ENCODE peak calls at places on chromosomes 2 and 18, in eight cellular contexts. G is HCT116, D is upper lobe of left lung, B is K562, L is HepG2, T is heart left ventricle, M is IMR-90, A is right lobe of liver. X is an unnamed sample.

GRCh38 chr2:67311536-67311935 is 85.6 kb upstream of the ETAA1 start:
- ATAC-seq in L (no peak), D (no peak), M (peak; percentile 86), A (no peak), G (no peak), T (no peak), B (no peak), X (no peak)

GRCh38 chr2:23330214-23330613 is 54.8 kb upstream of the KLHL29 start:
- ATAC-seq in L (peak; percentile 68), D (no peak), A (peak; percentile 52), B (peak; percentile 91), M (peak; percentile 53), T (no peak), G (peak; percentile 68), X (no peak)

GRCh38 chr2:128196026-128196822 is 105.2 kb downstream of the UGGT1 start:
- ATAC-seq in T (peak; percentile 72), M (peak; percentile 97), A (peak; percentile 28), G (no peak), D (peak; percentile 72), B (no peak), L (peak; percentile 57), X (peak; percentile 39)

GRCh38 chr2:58056201-58056916 is 9.8 kb downstream of the VRK2 start:
- ATAC-seq in M (no peak), T (peak; percentile 86), D (no peak), L (no peak), A (no peak), B (peak; percentile 40), G (no peak), X (no peak)

GRCh38 chr2:197369946-197370325 is 59.4 kb upstream of the ANKRD44 start:
- ATAC-seq in T (no peak), L (no peak), D (no peak), M (no peak), G (no peak), B (no peak), A (no peak), X (no peak)

GRCh38 chr18:9926223-9926894 is 12.5 kb downstream of the VAPA start:
- ATAC-seq in M (no peak), B (peak; percentile 55), G (no peak), D (no peak), T (no peak), A (no peak), L (peak; percentile 45), X (no peak)

GRCh38 chr2:238585836-238586821 is 159.4 kb downstream of the ASB1 start:
- ATAC-seq in A (no peak), B (no peak), G (no peak), M (no peak), D (no peak), L (no peak), T (no peak), X (no peak)

GRCh38 chr18:13547347-13547746 is 179.0 kb downstream of the FAM210A start:
- ATAC-seq in M (no peak), G (no peak), L (no peak), D (no peak), B (no peak), T (no peak), A (no peak), X (no peak)

GRCh38 chr2:43033466-43034241 is 192.8 kb downstream of the ZFP36L2 start:
- ATAC-seq in A (no peak), M (no peak), G (no peak), D (no peak), B (no peak), T (no peak), L (no peak), X (no peak)

GRCh38 chr2:73050011-73050617 is 21.4 kb downstream of the SFXN5 start:
- ATAC-seq in G (no peak), B (no peak), T (no peak), M (no peak), A (peak; percentile 51), D (peak; percentile 37), L (peak; percentile 34), X (no peak)

GRCh38 chr2:196875414-196875813 is 51.1 kb downstream of the PGAP1 start:
- ATAC-seq in L (no peak), A (no peak), D (no peak), T (no peak), M (no peak), G (no peak), B (no peak), X (no peak)

GRCh38 chr2:2260691-2261268 is 70.3 kb downstream of the MYT1L start:
- ATAC-seq in M (no peak), G (no peak), D (no peak), L (no peak), B (no peak), T (no peak), A (no peak), X (no peak)

GRCh38 chr2:127632592-127633489 is 13.1 kb upstream of the GPR17 start:
- ATAC-seq in L (no peak), D (no peak), A (no peak), T (no peak), G (no peak), B (no peak), M (no peak), X (no peak)

GRCh38 chr2:11239718-11240462 is 84.6 kb downstream of the SLC66A3 start:
- ATAC-seq in A (peak; percentile 40), T (peak; percentile 49), L (peak; percentile 54), D (no peak), B (peak; percentile 53), G (peak; percentile 92), M (peak; percentile 56), X (no peak)

GRCh38 chr2:18312818-18313217 is 247.6 kb downstream of the RDH14 start:
- ATAC-seq in A (no peak), G (no peak), M (no peak), T (no peak), B (no peak), L (no peak), D (no peak), X (no peak)

GRCh38 chr2:226017534-226017933 is 618.0 kb downstream of the NYAP2 start:
- ATAC-seq in L (no peak), T (no peak), A (no peak), M (no peak), G (no peak), B (no peak), D (no peak), X (no peak)

GRCh38 chr18:62697636-62698035 is 17.7 kb upstream of the PHLPP1 start:
- ATAC-seq in B (no peak), G (no peak), M (no peak), A (peak; percentile 76), T (no peak), L (peak; percentile 91), D (no peak), X (no peak)

GRCh38 chr2:173448938-173449471 is 94.3 kb downstream of the CDCA7 start:
- ATAC-seq in A (peak; percentile 99), M (peak; percentile 97), L (peak; percentile 98), G (peak; percentile 94), D (peak; percentile 79), T (peak; percentile 92), B (peak; percentile 99), X (peak; percentile 79)

GRCh38 chr18:1541478-1541877 is 636.8 kb downstream of the ADCYAP1 start:
- ATAC-seq in T (no peak), G (no peak), L (no peak), D (no peak), A (no peak), B (no peak), M (no peak), X (no peak)

GRCh38 chr2:198100323-198100722 is 295.9 kb downstream of the PLCL1 start:
- ATAC-seq in T (peak; percentile 67), G (no peak), D (no peak), B (no peak), L (no peak), M (no peak), A (no peak), X (no peak)

GRCh38 chr18:12857991-12858544 is 26.0 kb downstream of the PTPN2 start:
- ATAC-seq in G (no peak), M (no peak), A (no peak), D (no peak), T (no peak), L (no peak), B (no peak), X (no peak)

GRCh38 chr2:145599761-145600160 is 1079.8 kb upstream of the ZEB2 start:
- ATAC-seq in G (no peak), D (no peak), M (no peak), L (no peak), A (no peak), T (no peak), B (no peak), X (no peak)

GRCh38 chr2:61432990-61433389 is 37.9 kb downstream of the USP34 start:
- ATAC-seq in L (peak; percentile 13), M (no peak), A (no peak), B (no peak), T (no peak), G (no peak), D (no peak), X (no peak)

GRCh38 chr2:201233192-201234166 is 26.9 kb upstream of the CASP8 start:
- ATAC-seq in D (peak; percentile 97), G (peak; percentile 90), L (peak; percentile 95), M (no peak), T (peak; percentile 67), B (peak; percentile 91), A (peak; percentile 98), X (peak; percentile 30)
- TF ChIP-seq POLR2A in D (peak; percentile 76), G (peak; percentile 77), L (peak; percentile 93), M (no peak), T (no peak), B (peak; percentile 85), A (peak; percentile 68), X (no peak)

DNA sequence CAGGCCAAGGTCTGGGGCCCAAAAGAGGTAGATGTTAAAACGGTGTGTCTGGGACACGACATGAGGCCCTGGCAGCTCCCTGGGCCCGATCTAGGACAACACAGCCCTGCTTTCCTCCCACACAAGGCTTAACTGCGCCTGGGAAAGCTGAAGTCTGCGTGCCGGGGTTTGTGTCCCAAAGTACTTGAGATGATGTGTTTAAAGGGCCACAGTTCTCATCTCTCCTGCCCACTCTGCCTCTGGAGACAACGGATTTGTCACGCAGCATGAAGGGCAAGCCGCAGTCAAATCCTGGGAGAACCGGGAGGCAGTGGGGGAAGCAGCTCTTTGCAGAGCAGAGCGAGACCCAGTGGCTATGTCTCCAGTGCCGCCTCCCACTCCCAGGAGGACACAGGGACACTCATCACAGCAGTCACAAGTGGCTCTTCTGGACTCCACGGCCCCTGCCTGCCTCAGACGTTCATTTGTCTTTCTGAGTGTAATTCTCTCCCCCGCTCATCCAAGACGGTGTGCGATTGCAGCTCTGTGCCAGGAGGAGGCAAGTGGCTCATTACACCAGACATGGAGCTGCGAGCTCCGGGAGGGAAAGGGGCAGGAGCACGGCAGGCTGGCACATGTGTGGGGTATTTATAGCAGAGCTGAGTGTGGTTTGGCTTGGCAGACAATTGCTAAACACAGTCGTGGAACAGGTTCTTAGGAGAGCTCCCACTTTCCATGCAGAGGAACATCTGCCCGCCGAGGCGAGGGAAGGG is 57.7 kb upstream of the SEMA4C start:
- ATAC-seq in M (peak; percentile 40), G (peak; percentile 67), D (peak; percentile 72), B (no peak), L (peak; percentile 42), T (peak; percentile 92), A (no peak), X (peak; percentile 90)
- H3K27ac ChIP-seq in M (no peak overlapping the region), G (no peak overlapping the region), D (no peak overlapping the region), B (no peak overlapping the region), L (no peak overlapping the region), T (peak overlapping the region; percentile 46), A (no peak overlapping the region), X (peak overlapping the region; percentile 11)

GRCh38 chr2:26345554-26346453 is at the start of gene SELENOI:
- ATAC-seq in D (peak; percentile 100), G (peak; percentile 97), M (peak; percentile 99), B (peak; percentile 89), L (peak; percentile 95), A (peak; percentile 98), T (peak; percentile 99), X (peak; percentile 98)
- TF ChIP-seq POLR2A in D (peak; percentile 92), G (peak; percentile 85), M (peak; percentile 84), B (peak; percentile 99), L (peak; percentile 94), A (peak; percentile 91), T (no peak), X (peak; percentile 81)

GRCh38 chr18:46324087-46324486 is 219.9 kb downstream of the HAUS1 start:
- ATAC-seq in D (no peak), L (no peak), B (no peak), T (no peak), A (no peak), M (no peak), G (no peak), X (no peak)
- H3K27ac ChIP-seq in D (no peak overlapping the region), L (no peak overlapping the region), B (no peak overlapping the region), T (no peak overlapping the region), A (no peak overlapping the region), M (no peak overlapping the region), G (no peak overlapping the region), X (no peak overlapping the region)

X was measured in gastroesophageal sphincter.